ENCODE peak calls at places on chromosomes 13 and 19, in seven cellular contexts. U is mucosa of descending colon, Z is tibial artery, G is Panc1, M is GM12865, Q is neural progenitor cell, P is upper lobe of right lung. X is an unnamed sample.
A peak's percentile ranks its signal among the peaks of the same experiment; 100 is the strongest.

GRCh38 chr19:2391118-2391725 is 31.2 kb downstream of the TMPRSS9 start:
- DNase-seq in U (peak; percentile 64), Z (no peak), G (peak; percentile 38), M (peak; percentile 83), Q (peak; percentile 73), P (no peak), X (peak; percentile 7)

GRCh38 chr13:24215007-24215633 is 54.6 kb downstream of the SPATA13 start:
- DNase-seq in U (no peak), Z (no peak), G (no peak), M (no peak), Q (no peak), P (no peak), X (no peak)

GRCh38 chr13:88042489-88042888 is 371.3 kb downstream of the SLITRK5 start:
- DNase-seq in U (no peak), Z (no peak), G (no peak), M (no peak), Q (no peak), P (no peak), X (peak; percentile 36)

GRCh38 chr13:27354379-27354778 is 70.0 kb upstream of the GTF3A start:
- DNase-seq in U (no peak), Z (no peak), G (no peak), M (no peak), Q (no peak), P (no peak), X (no peak)

GRCh38 chr13:99323488-99323887 is 16.3 kb upstream of the GPR183 start:
- DNase-seq in U (no peak), Z (no peak), G (no peak), M (no peak), Q (no peak), P (no peak), X (no peak)

GRCh38 chr19:46489445-46490272 is 6.0 kb downstream of the PNMA8B start:
- DNase-seq in U (no peak), Z (peak; percentile 76), G (no peak), M (no peak), Q (peak; percentile 67), P (peak; percentile 80), X (no peak)

GRCh38 chr19:3171894-3172679 is 6.5 kb upstream of the S1PR4 start:
- DNase-seq in U (no peak), Z (no peak), G (no peak), M (peak; percentile 41), Q (no peak), P (no peak), X (no peak)

GRCh38 chr13:44362394-44363040 is 11.1 kb upstream of the SERP2 start:
- DNase-seq in U (no peak), Z (no peak), G (no peak), M (no peak), Q (no peak), P (no peak), X (no peak)

GRCh38 chr19:47005164-47005641 is 14.4 kb upstream of the NPAS1 start:
- DNase-seq in U (no peak), Z (no peak), G (no peak), M (no peak), Q (no peak), P (no peak), X (no peak)

GRCh38 chr19:1474011-1474764 is 4.8 kb downstream of the C19orf25 start:
- DNase-seq in U (no peak), Z (no peak), G (no peak), M (no peak), Q (no peak), P (no peak), X (no peak)

GRCh38 chr13:25874064-25874737 is 177.6 kb downstream of the SHISA2 start:
- DNase-seq in U (no peak), Z (no peak), G (no peak), M (no peak), Q (no peak), P (no peak), X (no peak)

GRCh38 chr13:32216281-32216680 is 98.9 kb downstream of the ZAR1L start:
- DNase-seq in U (no peak), Z (no peak), G (no peak), M (no peak), Q (no peak), P (no peak), X (no peak)

GRCh38 chr19:4584670-4585460 is 25.4 kb upstream of the SEMA6B start:
- DNase-seq in U (no peak), Z (no peak), G (no peak), M (no peak), Q (peak; percentile 91), P (no peak), X (no peak)

GRCh38 chr19:11617207-11618062 is 20.2 kb downstream of the ZNF627 start:
- DNase-seq in U (no peak), Z (no peak), G (no peak), M (no peak), Q (no peak), P (no peak), X (no peak)

GRCh38 chr13:104106705-104107393 is 1040.6 kb upstream of the SLC10A2 start:
- DNase-seq in U (no peak), Z (no peak), G (no peak), M (no peak), Q (no peak), P (no peak), X (peak; percentile 26)

GRCh38 chr19:38665219-38665931 is 17.9 kb downstream of the ACTN4 start:
- DNase-seq in U (no peak), Z (no peak), G (no peak), M (no peak), Q (no peak), P (no peak), X (no peak)
- H3K4me3 ChIP-seq in U (no peak overlapping the region), Z (no peak overlapping the region), G (no peak overlapping the region), M (no peak overlapping the region), Q (no peak overlapping the region), P (no peak overlapping the region), X (no peak overlapping the region)

GRCh38 chr13:31045621-31046081 is 113.2 kb downstream of the TEX26 start:
- DNase-seq in U (peak; percentile 80), Z (peak; percentile 53), G (peak; percentile 50), M (peak; percentile 53), Q (no peak), P (peak; percentile 90), X (peak; percentile 89)

GRCh38 chr13:31042084-31042483 is 109.6 kb downstream of the TEX26 start:
- DNase-seq in U (no peak), Z (no peak), G (no peak), M (no peak), Q (no peak), P (no peak), X (no peak)

GRCh38 chr13:31044658-31045620 is 112.5 kb downstream of the TEX26 start:
- DNase-seq in U (peak; percentile 31), Z (no peak), G (no peak), M (peak; percentile 37), Q (no peak), P (no peak), X (no peak)

GRCh38 chr13:31042501-31043165 is 110.2 kb downstream of the TEX26 start:
- DNase-seq in U (no peak), Z (no peak), G (no peak), M (no peak), Q (no peak), P (no peak), X (no peak)

DNA sequence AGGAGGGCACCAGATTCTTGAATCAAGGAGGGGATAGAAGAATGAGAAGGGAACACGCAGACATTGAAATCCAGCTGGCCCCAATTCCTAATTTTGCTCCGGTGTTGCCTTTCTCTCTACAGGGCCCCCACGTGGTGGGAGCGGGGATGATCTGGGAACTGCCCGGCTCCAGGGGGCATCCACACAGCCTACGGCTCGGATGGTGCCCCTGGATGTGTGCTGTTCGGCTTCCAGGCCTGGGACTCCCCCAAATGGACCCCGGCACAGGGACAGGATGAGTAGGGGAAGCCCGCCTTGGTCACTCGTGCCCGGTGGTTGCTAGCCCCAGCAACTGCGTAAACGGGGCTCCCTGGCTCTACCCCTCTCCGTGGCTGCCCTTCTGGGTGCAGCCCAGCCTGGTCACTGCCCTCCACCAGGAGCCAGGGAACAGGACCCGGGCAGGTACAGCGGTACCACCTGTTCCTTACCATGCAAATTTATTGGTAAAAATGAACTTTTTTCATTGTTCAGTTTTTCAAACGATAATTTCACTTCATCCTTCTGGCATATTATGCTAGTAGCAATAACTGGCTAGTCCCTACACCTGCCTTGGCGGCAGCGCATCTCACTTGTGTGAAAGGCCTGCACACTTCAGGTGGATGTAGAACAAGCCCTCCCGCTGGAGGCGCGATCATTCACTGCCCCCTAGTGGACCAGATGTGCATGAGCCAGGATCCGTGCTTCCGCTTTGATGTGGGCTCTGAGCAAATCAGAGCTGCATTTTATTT is 111.6 kb downstream of the TEX26 start:
- DNase-seq in U (peak; percentile 88), Z (peak; percentile 71), G (peak; percentile 48), M (peak; percentile 89), Q (peak; percentile 84), P (peak; percentile 88), X (no peak)
- TF ChIP-seq CTCF in U (peak; percentile 87), Z (peak; percentile 93), G (peak; percentile 92), M (peak; percentile 98), Q (peak; percentile 90), P (peak; percentile 96), X (peak; percentile 97)

DNA sequence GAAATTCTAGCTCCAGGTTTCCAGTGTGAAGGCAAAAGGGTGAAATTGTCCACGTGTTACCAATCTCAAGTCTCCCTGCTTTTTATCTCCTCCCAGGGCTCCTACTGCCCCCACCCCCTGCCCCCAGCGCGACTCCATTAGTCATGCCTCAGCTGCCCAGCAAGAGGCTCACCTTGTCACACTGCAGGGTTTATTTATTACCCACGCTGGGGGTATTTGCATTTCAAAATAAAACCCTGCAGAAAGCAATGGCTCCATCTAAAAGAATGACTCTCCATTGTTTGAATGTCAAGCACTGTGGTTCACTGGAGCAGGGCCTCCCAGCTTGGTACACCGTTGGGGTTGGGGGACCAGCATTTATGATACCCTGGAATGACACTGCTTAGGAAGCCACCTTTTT is 10.0 kb upstream of the POP4 start:
- DNase-seq in U (no peak), Z (no peak), G (no peak), M (no peak), Q (no peak), P (no peak), X (no peak)
- H3K4me3 ChIP-seq in U (no peak overlapping the region), Z (no peak overlapping the region), G (no peak overlapping the region), M (no peak overlapping the region), Q (no peak overlapping the region), P (no peak overlapping the region), X (no peak overlapping the region)

GRCh38 chr13:114072421-114072820 is 60.0 kb downstream of the RASA3 start:
- DNase-seq in U (no peak), Z (no peak), G (no peak), M (no peak), Q (no peak), P (peak; percentile 22), X (no peak)

GRCh38 chr13:114073881-114074551 is 58.4 kb downstream of the RASA3 start:
- DNase-seq in U (no peak), Z (no peak), G (no peak), M (no peak), Q (no peak), P (peak; percentile 40), X (no peak)

GRCh38 chr13:114071441-114071840 is 61.0 kb downstream of the RASA3 start:
- DNase-seq in U (no peak), Z (no peak), G (no peak), M (no peak), Q (peak; percentile 93), P (peak; percentile 49), X (no peak)

GRCh38 chr13:114070098-114070799 is 62.2 kb downstream of the RASA3 start:
- DNase-seq in U (no peak), Z (peak; percentile 20), G (no peak), M (no peak), Q (no peak), P (peak; percentile 48), X (no peak)

DNA sequence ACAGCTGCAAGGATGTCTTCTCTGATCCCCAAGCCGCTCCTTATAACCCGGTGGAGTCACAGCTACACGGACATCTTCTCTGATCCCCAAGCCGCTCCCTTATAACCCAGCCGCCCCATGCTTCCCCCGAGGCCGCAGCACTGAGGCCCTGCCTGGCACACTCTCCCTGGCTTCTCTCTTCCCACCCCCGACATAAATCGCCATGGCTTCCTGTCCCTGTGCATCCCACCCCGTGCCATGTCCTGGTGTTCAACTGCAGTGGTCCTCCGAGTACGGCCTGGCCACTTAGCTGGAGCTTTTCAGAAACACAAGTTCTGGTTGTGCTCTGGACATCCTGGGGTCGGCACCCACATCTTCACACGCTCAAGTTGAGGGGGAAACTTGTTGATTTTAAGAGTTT is 60.4 kb downstream of the RASA3 start:
- DNase-seq in U (no peak), Z (no peak), G (no peak), M (no peak), Q (no peak), P (peak; percentile 43), X (no peak)
- TF ChIP-seq CTCF in U (no peak), Z (no peak), G (no peak), M (no peak), Q (no peak), P (no peak), X (no peak)

X was measured in epithelial cell of proximal tubule.